ENCODE peak calls at places on chromosomes 11 and 22, in five cellular contexts. D is tibial artery, L is pancreas, H is IMR-90, S is spleen. P is an unnamed sample.
A peak's percentile ranks its signal among the peaks of the same experiment; 100 is the strongest.

GRCh38 chr11:77580712-77581337 is 8.9 kb upstream of the AQP11 start:
- DNase-seq in H (peak; percentile 21), S (no peak), L (no peak), D (no peak), P (no peak)

GRCh38 chr11:1373536-1374214 is 16.1 kb upstream of the BRSK2 start:
- DNase-seq in H (peak; percentile 32), D (no peak), S (no peak), L (peak; percentile 43), P (no peak)

GRCh38 chr11:8209208-8209807 is 40.5 kb upstream of the RIC3 start:
- DNase-seq in L (no peak), H (no peak), D (peak; percentile 40), S (peak; percentile 88), P (no peak)

GRCh38 chr22:23302171-23303002 is 122.1 kb downstream of the BCR start:
- DNase-seq in H (no peak), S (peak; percentile 68), L (peak; percentile 27), D (no peak), P (no peak)

GRCh38 chr11:76184551-76184993 is 21.7 kb downstream of the WNT11 start:
- DNase-seq in L (no peak), S (no peak), H (peak; percentile 15), D (no peak), P (no peak)

GRCh38 chr11:47551086-47551485 is 1.8 kb downstream of the CELF1 start:
- DNase-seq in H (peak; percentile 48), D (no peak), S (no peak), L (no peak), P (no peak)

GRCh38 chr11:85724750-85725465 is 38.9 kb upstream of the CCDC89 start:
- DNase-seq in D (no peak), H (no peak), L (no peak), S (no peak), P (no peak)

GRCh38 chr11:71150859-71151258 is 101.5 kb downstream of the SHANK2 start:
- DNase-seq in L (no peak), S (no peak), H (no peak), D (no peak), P (no peak)

GRCh38 chr22:36355362-36355761 is 32.4 kb downstream of the MYH9 start:
- DNase-seq in H (peak; percentile 52), D (no peak), L (no peak), S (no peak), P (no peak)

GRCh38 chr22:29626497-29627195 is 23.2 kb downstream of the NF2 start:
- DNase-seq in L (no peak), S (no peak), D (no peak), H (peak; percentile 91), P (no peak)

GRCh38 chr11:26677566-26677965 is 44.3 kb downstream of the SLC5A12 start:
- DNase-seq in H (no peak), L (no peak), D (no peak), S (no peak), P (no peak)

GRCh38 chr11:104091281-104092071 is 55.0 kb downstream of the DDI1 start:
- DNase-seq in H (peak; percentile 51), L (no peak), S (no peak), D (no peak), P (no peak)

GRCh38 chr11:5808500-5809121 is at the start of gene OR52N2:
- DNase-seq in S (peak; percentile 82), L (no peak), H (peak; percentile 65), D (peak; percentile 72), P (peak; percentile 3)

GRCh38 chr22:27613099-27614089 is 188.2 kb downstream of the MN1 start:
- DNase-seq in L (no peak), H (no peak), S (no peak), D (no peak), P (no peak)

GRCh38 chr22:41308054-41308453 is 6.7 kb downstream of the ZC3H7B start:
- DNase-seq in D (no peak), H (peak; percentile 68), S (no peak), L (no peak), P (no peak)

GRCh38 chr11:34379081-34379480 is 21.3 kb upstream of the ABTB2 start:
- DNase-seq in S (no peak), L (no peak), H (peak; percentile 36), D (no peak), P (no peak)

GRCh38 chr11:3132831-3133455 is 32.2 kb downstream of the OSBPL5 start:
- DNase-seq in D (no peak), L (peak; percentile 50), S (peak; percentile 52), H (no peak), P (no peak)

GRCh38 chr11:6233984-6234313 is 487 bp downstream of the FHIP1B start:
- DNase-seq in D (no peak), L (no peak), S (no peak), H (no peak), P (no peak)

GRCh38 chr11:67033661-67034166 is 10.8 kb downstream of the SYT12 start:
- DNase-seq in H (peak; percentile 99), S (no peak), L (no peak), D (no peak), P (peak; percentile 26)

GRCh38 chr22:26463688-26464087 is 19.9 kb downstream of the HPS4 start:
- DNase-seq in D (no peak), H (no peak), S (no peak), L (no peak), P (no peak)
- H3K27ac ChIP-seq in D (no peak overlapping the region), H (no peak overlapping the region), S (no peak overlapping the region), L (no peak overlapping the region), P (no peak overlapping the region)

GRCh38 chr11:12139144-12139881 is 28.9 kb downstream of the MICAL2 start:
- DNase-seq in L (no peak), D (peak; percentile 40), H (peak; percentile 94), S (peak; percentile 61), P (no peak)
- H3K27ac ChIP-seq in L (no peak overlapping the region), D (peak overlapping the region; percentile 89), H (peak overlapping the region; percentile 81), S (no peak overlapping the region), P (no peak overlapping the region)

DNA sequence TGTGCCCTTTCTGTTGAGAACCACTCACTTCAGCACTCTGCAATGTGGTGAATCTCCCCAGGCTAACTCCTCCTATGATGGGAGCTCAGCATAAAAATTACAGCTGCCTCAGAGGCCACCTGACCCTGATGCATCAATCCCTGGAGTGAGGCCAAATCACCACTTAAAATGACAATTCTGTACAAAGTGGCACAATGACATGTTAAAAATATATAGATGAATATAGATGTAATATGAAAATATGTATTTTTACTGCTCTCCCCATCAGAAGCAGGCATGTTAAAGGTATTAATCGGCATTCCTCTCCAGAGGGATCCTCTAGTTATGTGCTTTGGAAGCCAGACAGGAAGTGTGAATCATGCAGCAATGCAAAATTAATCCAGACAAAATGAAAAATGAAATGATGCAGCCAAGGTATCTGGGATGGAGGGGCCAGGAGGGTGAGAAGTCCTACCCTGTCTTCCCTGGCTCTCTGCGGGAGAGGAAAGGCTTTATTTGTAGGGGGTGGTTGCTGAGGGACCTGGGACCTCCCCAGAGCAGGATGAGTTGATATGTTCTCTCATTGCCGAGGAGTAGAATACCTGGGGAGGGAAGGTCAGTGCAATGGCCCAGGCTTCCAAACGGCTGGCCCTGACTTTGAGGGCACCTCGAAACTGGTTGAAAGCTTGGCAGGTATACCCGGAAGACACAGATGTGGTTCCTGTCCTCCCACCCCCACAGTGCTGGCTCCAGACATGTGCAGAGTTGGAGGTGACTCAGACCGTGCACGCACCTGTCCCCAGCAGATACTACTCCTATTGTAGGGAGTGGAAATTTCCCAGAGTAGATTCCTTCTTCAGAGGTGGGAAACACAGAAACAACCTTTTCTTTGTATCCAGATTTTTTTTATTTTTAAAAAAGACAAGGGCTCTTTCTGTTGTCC is 347.9 kb upstream of the NCAM1 start:
- DNase-seq in D (no peak), L (peak; percentile 76), H (peak; percentile 34), S (no peak), P (no peak)
- H3K27ac ChIP-seq in D (no peak overlapping the region), L (peak overlapping the region; percentile 71), H (no peak overlapping the region), S (no peak overlapping the region), P (no peak overlapping the region)

DNA sequence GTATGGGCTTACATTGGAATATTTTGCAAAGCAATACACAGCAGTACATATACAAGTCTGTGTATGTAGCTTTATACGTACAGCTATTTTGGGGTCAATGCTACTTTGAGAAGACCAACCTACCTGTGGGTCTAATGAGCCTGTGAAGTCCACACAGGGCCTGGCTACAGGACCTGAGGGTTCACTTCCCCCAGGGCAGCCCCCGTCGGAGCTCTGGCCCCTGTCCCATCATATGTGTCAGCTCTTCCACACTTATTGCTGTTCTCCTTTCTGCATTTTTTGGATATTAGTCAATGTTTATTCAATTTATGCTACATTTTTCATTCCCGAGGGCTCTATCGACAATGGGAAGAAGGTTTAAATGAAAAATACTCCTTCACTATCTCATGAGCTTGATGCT is 1473.6 kb downstream of the BRD1 start:
- DNase-seq in L (no peak), H (no peak), S (peak; percentile 35), D (no peak), P (no peak)
- H3K27ac ChIP-seq in L (no peak overlapping the region), H (no peak overlapping the region), S (no peak overlapping the region), D (no peak overlapping the region), P (no peak overlapping the region)

GRCh38 chr11:86741489-86742435 is 58.6 kb upstream of the PRSS23 start:
- DNase-seq in L (no peak), S (no peak), D (no peak), H (peak; percentile 95), P (no peak)

GRCh38 chr11:86742436-86742805 is 57.9 kb upstream of the PRSS23 start:
- DNase-seq in S (no peak), D (no peak), L (no peak), H (no peak), P (no peak)

GRCh38 chr11:86740628-86741488 is 59.5 kb upstream of the PRSS23 start:
- DNase-seq in L (no peak), H (peak; percentile 98), S (no peak), D (peak; percentile 70), P (no peak)

GRCh38 chr11:86745571-86745970 is 54.8 kb upstream of the PRSS23 start:
- DNase-seq in D (no peak), L (no peak), S (no peak), H (peak; percentile 36), P (no peak)

GRCh38 chr11:86743223-86744118 is 56.9 kb upstream of the PRSS23 start:
- DNase-seq in H (peak; percentile 99), L (no peak), S (no peak), D (peak; percentile 80), P (no peak)
- H3K27ac ChIP-seq in H (peak overlapping the region; percentile 75), L (no peak overlapping the region), S (no peak overlapping the region), D (peak overlapping the region; percentile 86), P (no peak overlapping the region)

P was measured in substantia nigra.